ENCODE peak calls at places on chromosomes 4 and X, in eight cellular contexts. One of them, this sample, is unnamed.

GRCh38 chr4:8350326-8350725 is 80.8 kb downstream of the HTRA3 start:
- DNase-seq in HCT116: no peak
- DNase-seq in PC-3: no peak
- DNase-seq in thoracic aorta: no peak
- DNase-seq in IMR-90: no peak
- DNase-seq in breast epithelium: no peak
- DNase-seq in adipocyte: no peak
- DNase-seq in pancreas: no peak
- DNase-seq in this sample: no peak

GRCh38 chr4:152310223-152310622 is 225.7 kb downstream of the FBXW7 start:
- DNase-seq in HCT116: no peak
- DNase-seq in PC-3: peak; percentile 88
- DNase-seq in thoracic aorta: no peak
- DNase-seq in IMR-90: peak; percentile 82
- DNase-seq in breast epithelium: no peak
- DNase-seq in adipocyte: peak; percentile 66
- DNase-seq in pancreas: no peak
- DNase-seq in this sample: no peak

GRCh38 chr4:5916229-5916628 is 23.3 kb upstream of the CRMP1 start:
- DNase-seq in HCT116: no peak
- DNase-seq in PC-3: no peak
- DNase-seq in thoracic aorta: no peak
- DNase-seq in IMR-90: no peak
- DNase-seq in breast epithelium: no peak
- DNase-seq in adipocyte: no peak
- DNase-seq in pancreas: no peak
- DNase-seq in this sample: no peak

GRCh38 chr4:156999175-156999517 is 27.5 kb upstream of the PDGFC start:
- DNase-seq in HCT116: peak; percentile 87
- DNase-seq in PC-3: peak; percentile 98
- DNase-seq in thoracic aorta: no peak
- DNase-seq in IMR-90: peak; percentile 97
- DNase-seq in breast epithelium: no peak
- DNase-seq in adipocyte: peak; percentile 98
- DNase-seq in pancreas: no peak
- DNase-seq in this sample: no peak

GRCh38 chr4:78710536-78710935 is 65.6 kb upstream of the BMP2K start:
- DNase-seq in HCT116: peak; percentile 7
- DNase-seq in PC-3: peak; percentile 91
- DNase-seq in thoracic aorta: no peak
- DNase-seq in IMR-90: peak; percentile 66
- DNase-seq in breast epithelium: no peak
- DNase-seq in adipocyte: no peak
- DNase-seq in pancreas: no peak
- DNase-seq in this sample: no peak

GRCh38 chr4:24076811-24077210 is 187.0 kb upstream of the PPARGC1A start:
- DNase-seq in HCT116: no peak
- DNase-seq in PC-3: no peak
- DNase-seq in thoracic aorta: no peak
- DNase-seq in IMR-90: no peak
- DNase-seq in breast epithelium: no peak
- DNase-seq in adipocyte: no peak
- DNase-seq in pancreas: no peak
- DNase-seq in this sample: no peak

GRCh38 chrX:1582686-1583437 is 8.5 kb upstream of the AKAP17A start:
- DNase-seq in HCT116: peak; percentile 55
- DNase-seq in PC-3: peak; percentile 70
- DNase-seq in thoracic aorta: no peak
- DNase-seq in IMR-90: no peak
- DNase-seq in breast epithelium: no peak
- DNase-seq in adipocyte: peak; percentile 30
- DNase-seq in pancreas: no peak
- DNase-seq in this sample: peak; percentile 46

GRCh38 chr4:118417325-118417724 is 64.5 kb upstream of the PRSS12 start:
- DNase-seq in HCT116: no peak
- DNase-seq in PC-3: no peak
- DNase-seq in thoracic aorta: no peak
- DNase-seq in IMR-90: peak; percentile 85
- DNase-seq in breast epithelium: no peak
- DNase-seq in adipocyte: peak; percentile 75
- DNase-seq in pancreas: no peak
- DNase-seq in this sample: no peak

GRCh38 chr4:128916832-128917231 is 107.3 kb downstream of the JADE1 start:
- DNase-seq in HCT116: no peak
- DNase-seq in PC-3: no peak
- DNase-seq in thoracic aorta: no peak
- DNase-seq in IMR-90: no peak
- DNase-seq in breast epithelium: no peak
- DNase-seq in adipocyte: no peak
- DNase-seq in pancreas: no peak
- DNase-seq in this sample: no peak

GRCh38 chr4:16270654-16271328 is 44.5 kb upstream of the TAPT1 start:
- DNase-seq in HCT116: no peak
- DNase-seq in PC-3: peak; percentile 7
- DNase-seq in thoracic aorta: no peak
- DNase-seq in IMR-90: no peak
- DNase-seq in breast epithelium: no peak
- DNase-seq in adipocyte: no peak
- DNase-seq in pancreas: no peak
- DNase-seq in this sample: no peak

GRCh38 chr4:99438578-99438875 is 3.4 kb upstream of the ADH7 start:
- DNase-seq in HCT116: no peak
- DNase-seq in PC-3: no peak
- DNase-seq in thoracic aorta: no peak
- DNase-seq in IMR-90: no peak
- DNase-seq in breast epithelium: no peak
- DNase-seq in adipocyte: peak; percentile 73
- DNase-seq in pancreas: no peak
- DNase-seq in this sample: no peak

GRCh38 chrX:10014462-10015373 is 47.6 kb downstream of the CLDN34 start:
- DNase-seq in HCT116: peak; percentile 37
- DNase-seq in PC-3: peak; percentile 87
- DNase-seq in thoracic aorta: peak; percentile 23
- DNase-seq in IMR-90: peak; percentile 84
- DNase-seq in breast epithelium: peak; percentile 81
- DNase-seq in adipocyte: peak; percentile 92
- DNase-seq in pancreas: peak; percentile 92
- DNase-seq in this sample: peak; percentile 64

GRCh38 chrX:151631822-151632221 is 63.4 kb upstream of the PRRG3 start:
- DNase-seq in HCT116: no peak
- DNase-seq in PC-3: no peak
- DNase-seq in thoracic aorta: no peak
- DNase-seq in IMR-90: no peak
- DNase-seq in breast epithelium: no peak
- DNase-seq in adipocyte: no peak
- DNase-seq in pancreas: no peak
- DNase-seq in this sample: no peak

GRCh38 chrX:11472879-11473278 is 179.7 kb downstream of the AMELX start:
- DNase-seq in HCT116: no peak
- DNase-seq in PC-3: no peak
- DNase-seq in thoracic aorta: no peak
- DNase-seq in IMR-90: no peak
- DNase-seq in breast epithelium: no peak
- DNase-seq in adipocyte: no peak
- DNase-seq in pancreas: no peak
- DNase-seq in this sample: no peak

GRCh38 chr4:38415682-38416081 is 248.3 kb upstream of the KLF3 start:
- DNase-seq in HCT116: no peak
- DNase-seq in PC-3: no peak
- DNase-seq in thoracic aorta: no peak
- DNase-seq in IMR-90: no peak
- DNase-seq in breast epithelium: no peak
- DNase-seq in adipocyte: no peak
- DNase-seq in pancreas: no peak
- DNase-seq in this sample: no peak

GRCh38 chr4:55615008-55615407 is 21.1 kb downstream of the NMU start:
- DNase-seq in HCT116: no peak
- DNase-seq in PC-3: no peak
- DNase-seq in thoracic aorta: no peak
- DNase-seq in IMR-90: no peak
- DNase-seq in breast epithelium: no peak
- DNase-seq in adipocyte: no peak
- DNase-seq in pancreas: no peak
- DNase-seq in this sample: no peak

GRCh38 chr4:84719115-84719514 is 136.2 kb downstream of the CDS1 start:
- DNase-seq in HCT116: no peak
- DNase-seq in PC-3: no peak
- DNase-seq in thoracic aorta: no peak
- DNase-seq in IMR-90: no peak
- DNase-seq in breast epithelium: no peak
- DNase-seq in adipocyte: peak; percentile 90
- DNase-seq in pancreas: no peak
- DNase-seq in this sample: no peak

GRCh38 chr4:73234712-73235111 is 23.9 kb downstream of the ANKRD17 start:
- DNase-seq in HCT116: no peak
- DNase-seq in PC-3: no peak
- DNase-seq in thoracic aorta: no peak
- DNase-seq in IMR-90: peak; percentile 6
- DNase-seq in breast epithelium: no peak
- DNase-seq in adipocyte: no peak
- DNase-seq in pancreas: no peak
- DNase-seq in this sample: no peak
- H3K36me3 ChIP-seq in HCT116: peaks cover 5% of the 10 kb centered on the region
- H3K36me3 ChIP-seq in PC-3: peaks cover 32% of the 10 kb centered on the region
- H3K36me3 ChIP-seq in thoracic aorta: peaks cover 5% of the 10 kb centered on the region
- H3K36me3 ChIP-seq in IMR-90: peaks cover 9% of the 10 kb centered on the region
- H3K36me3 ChIP-seq in breast epithelium: no peaks in the 10 kb centered on the region
- H3K36me3 ChIP-seq in adipocyte: peaks cover 29% of the 10 kb centered on the region
- H3K36me3 ChIP-seq in pancreas: no peaks in the 10 kb centered on the region
- H3K36me3 ChIP-seq in this sample: peaks cover 26% of the 10 kb centered on the region

DNA sequence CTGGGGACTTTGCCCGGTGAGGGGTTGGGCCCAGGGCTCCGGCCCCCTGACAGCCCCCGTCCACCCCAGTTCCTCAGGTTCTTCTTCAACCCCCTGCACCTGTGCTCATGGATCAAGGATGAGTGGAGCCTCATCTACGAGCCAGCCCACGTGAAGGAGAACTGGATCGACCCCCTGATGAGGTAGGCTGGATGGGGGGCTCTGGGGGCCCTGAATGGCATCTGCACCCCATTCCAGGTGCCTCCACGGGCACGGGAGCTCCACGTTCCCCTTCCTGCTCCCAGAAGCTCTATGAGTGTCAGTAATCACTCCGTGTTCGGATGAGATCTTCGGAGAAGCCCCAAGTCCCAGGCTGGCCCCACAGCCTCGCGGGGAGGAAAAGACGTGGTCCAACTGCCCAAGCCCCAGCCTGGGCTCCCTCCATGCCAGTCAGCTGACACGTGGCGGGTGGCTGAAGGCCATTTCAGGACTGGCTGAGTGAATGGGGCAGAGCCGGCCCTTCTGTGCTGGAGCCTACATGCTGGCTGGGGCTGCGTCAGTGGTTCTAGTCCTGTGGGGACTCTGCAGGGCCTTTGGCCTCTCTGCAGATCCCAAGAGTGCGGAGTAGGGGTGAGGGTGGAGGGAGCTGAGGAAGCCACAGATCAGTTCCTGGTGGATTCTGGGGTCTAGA is 24.4 kb downstream of the CFAP99 start:
- DNase-seq in HCT116: no peak
- DNase-seq in PC-3: no peak
- DNase-seq in thoracic aorta: no peak
- DNase-seq in IMR-90: no peak
- DNase-seq in breast epithelium: no peak
- DNase-seq in adipocyte: no peak
- DNase-seq in pancreas: no peak
- DNase-seq in this sample: no peak
- H3K4me3 ChIP-seq in HCT116: no peak overlapping the region
- H3K4me3 ChIP-seq in PC-3: no peak overlapping the region
- H3K4me3 ChIP-seq in thoracic aorta: no peak overlapping the region
- H3K4me3 ChIP-seq in IMR-90: no peak overlapping the region
- H3K4me3 ChIP-seq in breast epithelium: no peak overlapping the region
- H3K4me3 ChIP-seq in adipocyte: no peak overlapping the region
- H3K4me3 ChIP-seq in pancreas: no peak overlapping the region
- H3K4me3 ChIP-seq in this sample: no peak overlapping the region

DNA sequence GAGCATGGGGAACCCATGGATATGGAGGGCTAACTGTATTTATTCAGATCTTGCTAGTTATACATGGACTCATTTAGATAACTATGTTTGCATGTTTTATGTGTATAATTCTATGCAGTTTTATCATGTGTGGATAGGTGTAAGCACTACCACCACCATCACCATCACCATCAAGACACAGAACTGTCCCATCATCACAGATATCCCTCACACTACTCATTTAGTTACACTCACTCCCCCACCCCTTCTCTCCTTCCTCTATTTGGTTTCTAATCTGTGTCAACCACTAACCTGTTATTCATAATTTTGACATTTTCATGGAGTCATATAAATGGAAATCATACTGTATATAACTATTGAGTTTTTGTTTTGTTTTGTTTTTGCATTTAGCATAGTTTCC is 43.7 kb downstream of the STAG2 start:
- DNase-seq in HCT116: no peak
- DNase-seq in PC-3: no peak
- DNase-seq in thoracic aorta: no peak
- DNase-seq in IMR-90: no peak
- DNase-seq in breast epithelium: no peak
- DNase-seq in adipocyte: no peak
- DNase-seq in pancreas: no peak
- DNase-seq in this sample: no peak
- H3K9me3 ChIP-seq in HCT116: no peaks in the 10 kb centered on the region
- H3K9me3 ChIP-seq in PC-3: no peaks in the 10 kb centered on the region
- H3K9me3 ChIP-seq in thoracic aorta: no peaks in the 10 kb centered on the region
- H3K9me3 ChIP-seq in IMR-90: no peaks in the 10 kb centered on the region
- H3K9me3 ChIP-seq in breast epithelium: no peaks in the 10 kb centered on the region
- H3K9me3 ChIP-seq in adipocyte: no peaks in the 10 kb centered on the region
- H3K9me3 ChIP-seq in pancreas: no peaks in the 10 kb centered on the region
- H3K9me3 ChIP-seq in this sample: no peaks in the 10 kb centered on the region

GRCh38 chr4:127896528-127896927 is 15.8 kb downstream of the PLK4 start:
- DNase-seq in HCT116: no peak
- DNase-seq in PC-3: no peak
- DNase-seq in thoracic aorta: no peak
- DNase-seq in IMR-90: no peak
- DNase-seq in breast epithelium: no peak
- DNase-seq in adipocyte: no peak
- DNase-seq in pancreas: no peak
- DNase-seq in this sample: no peak

GRCh38 chr4:127896069-127896468 is 15.4 kb downstream of the PLK4 start:
- DNase-seq in HCT116: no peak
- DNase-seq in PC-3: no peak
- DNase-seq in thoracic aorta: no peak
- DNase-seq in IMR-90: no peak
- DNase-seq in breast epithelium: no peak
- DNase-seq in adipocyte: no peak
- DNase-seq in pancreas: no peak
- DNase-seq in this sample: no peak
- H3K36me3 ChIP-seq in HCT116: peaks cover 44% of the 10 kb centered on the region
- H3K36me3 ChIP-seq in PC-3: peaks cover 51% of the 10 kb centered on the region
- H3K36me3 ChIP-seq in thoracic aorta: no peaks in the 10 kb centered on the region
- H3K36me3 ChIP-seq in IMR-90: peaks cover 2% of the 10 kb centered on the region
- H3K36me3 ChIP-seq in breast epithelium: no peaks in the 10 kb centered on the region
- H3K36me3 ChIP-seq in adipocyte: no peaks in the 10 kb centered on the region
- H3K36me3 ChIP-seq in pancreas: no peaks in the 10 kb centered on the region
- H3K36me3 ChIP-seq in this sample: no peaks in the 10 kb centered on the region